ENCODE peak calls at places on chromosomes 3 and 15, in four cellular contexts. O, G, N and I are unnamed samples.

GRCh38 chr15:64883097-64883581 is 28.6 kb upstream of the ANKDD1A start:
- DNase-seq in N (no peak), O (no peak), G (peak; percentile 56), I (peak; percentile 50)

GRCh38 chr3:55868347-55868746 is 381.2 kb upstream of the WNT5A start:
- DNase-seq in G (no peak), O (no peak), N (no peak), I (no peak)

GRCh38 chr3:188279696-188280398 is 125.9 kb downstream of the LPP start:
- DNase-seq in G (peak; percentile 31), O (no peak), N (no peak), I (no peak)

GRCh38 chr3:129014148-129014547 is 13.0 kb downstream of the EFCC1 start:
- DNase-seq in N (no peak), O (no peak), G (no peak), I (no peak)

GRCh38 chr3:142501004-142501926 is 53.4 kb upstream of the XRN1 start:
- DNase-seq in G (no peak), O (no peak), N (no peak), I (no peak)

GRCh38 chr15:31476411-31476810 is 149.8 kb downstream of the KLF13 start:
- DNase-seq in N (no peak), O (no peak), G (no peak), I (no peak)

GRCh38 chr3:72678892-72679291 is 169.4 kb downstream of the SHQ1 start:
- DNase-seq in N (no peak), G (no peak), O (no peak), I (no peak)

GRCh38 chr3:110773413-110773954 is 298.1 kb upstream of the NECTIN3 start:
- DNase-seq in G (no peak), N (no peak), O (no peak), I (no peak)

GRCh38 chr3:10561942-10562565 is 56.7 kb upstream of the ATP2B2 start:
- DNase-seq in N (no peak), G (no peak), O (no peak), I (no peak)

GRCh38 chr15:42577514-42578031 is 2.2 kb downstream of the STARD9 start:
- DNase-seq in N (no peak), O (no peak), G (peak; percentile 41), I (no peak)

GRCh38 chr3:187401861-187402260 is 33.7 kb downstream of the RTP4 start:
- DNase-seq in G (no peak), N (no peak), O (no peak), I (no peak)

GRCh38 chr15:38688761-38689160 is 124.1 kb upstream of the RASGRP1 start:
- DNase-seq in O (no peak), G (peak; percentile 95), N (no peak), I (no peak)

GRCh38 chr3:38611866-38612265 is 37.6 kb downstream of the SCN5A start:
- DNase-seq in N (no peak), O (no peak), G (no peak), I (no peak)

GRCh38 chr3:24598691-24599090 is 104.0 kb upstream of the THRB start:
- DNase-seq in G (no peak), O (no peak), N (no peak), I (no peak)